ENCODE peak calls at places on chromosomes 12 and 14, in nine cellular contexts. U is psoas muscle, K is GM06990, M is Caco-2, P is right atrium auricular region, J is kidney epithelial cell, R is fibroblast of lung, X is GM12864, C is astrocyte of the spinal cord. G is an unnamed sample.

GRCh38 chr12:130066742-130067141 is 95.5 kb upstream of the FZD10 start:
- DNase-seq in C (no peak), M (no peak), K (no peak), X (no peak), R (no peak), J (no peak), P (no peak), U (no peak), G (no peak)

GRCh38 chr14:44649056-44649455 is 142.0 kb upstream of the FSCB start:
- DNase-seq in P (no peak), X (no peak), C (no peak), K (no peak), M (no peak), U (no peak), R (no peak), J (no peak), G (no peak)

GRCh38 chr14:35387713-35388579 is 16.6 kb downstream of the NFKBIA start:
- DNase-seq in R (no peak), C (no peak), P (no peak), M (no peak), U (peak), K (no peak), J (no peak), X (no peak), G (no peak)

GRCh38 chr14:77980475-77981321 is 180.8 kb downstream of the ADCK1 start:
- DNase-seq in C (no peak), R (no peak), U (no peak), P (no peak), K (peak), X (no peak), J (no peak), M (peak), G (no peak)

GRCh38 chr12:915090-915489 is 34.4 kb downstream of the RAD52 start:
- DNase-seq in K (no peak), M (no peak), U (no peak), C (no peak), R (no peak), X (no peak), J (no peak), P (no peak), G (no peak)

GRCh38 chr12:6226002-6226700 is 26.0 kb downstream of the CD9 start:
- DNase-seq in P (peak), C (peak), X (no peak), K (no peak), U (peak), M (no peak), R (peak), J (no peak), G (no peak)

GRCh38 chr12:7935773-7936581 is at the start of gene SLC2A3:
- DNase-seq in M (peak), X (peak), C (peak), J (peak), P (peak), R (peak), K (peak), U (peak), G (peak)

GRCh38 chr14:95339301-95339865 is 19.7 kb upstream of the CLMN start:
- DNase-seq in C (no peak), M (no peak), X (no peak), K (no peak), R (no peak), J (no peak), P (no peak), U (no peak), G (no peak)

GRCh38 chr12:13368971-13369370 is 172.4 kb downstream of the EMP1 start:
- DNase-seq in J (no peak), U (no peak), C (no peak), K (no peak), M (no peak), P (no peak), X (no peak), R (no peak), G (no peak)

GRCh38 chr12:117261267-117261666 is 71.0 kb upstream of the FBXO21 start:
- DNase-seq in K (no peak), J (peak), X (no peak), M (no peak), U (no peak), R (no peak), P (no peak), C (no peak), G (no peak)

GRCh38 chr14:91317381-91318313 is 73.1 kb upstream of the GPR68 start:
- DNase-seq in C (no peak), M (no peak), R (peak), J (no peak), P (peak), K (peak), X (no peak), U (peak), G (no peak)

GRCh38 chr12:24212496-24212895 is 263.0 kb upstream of the SOX5 start:
- DNase-seq in U (no peak), X (no peak), M (no peak), R (no peak), P (no peak), J (no peak), C (no peak), K (no peak), G (no peak)

GRCh38 chr14:100039903-100040302 is 25.3 kb upstream of the EVL start:
- DNase-seq in K (no peak), J (no peak), X (no peak), R (no peak), C (no peak), P (no peak), M (no peak), U (no peak), G (no peak)

GRCh38 chr12:69570545-69571399 is 14.5 kb upstream of the CCT2 start:
- DNase-seq in U (no peak), C (peak), M (peak), J (no peak), X (no peak), R (peak), K (no peak), P (no peak), G (peak)

GRCh38 chr12:5807538-5808219 is 137.4 kb downstream of the ANO2 start:
- DNase-seq in J (no peak), R (no peak), C (no peak), M (no peak), P (no peak), U (no peak), X (no peak), K (no peak), G (no peak)

GRCh38 chr14:63046339-63047268 is 1.3 kb upstream of the KCNH5 start:
- DNase-seq in K (no peak), U (no peak), C (no peak), X (no peak), R (no peak), J (no peak), P (no peak), M (no peak), G (no peak)

GRCh38 chr12:52084491-52085231 is 5.2 kb downstream of the SMIM41 start:
- DNase-seq in P (no peak), C (no peak), M (no peak), U (no peak), K (no peak), R (no peak), X (no peak), J (no peak), G (no peak)

GRCh38 chr14:95039259-95039992 is 117.9 kb downstream of the DICER1 start:
- DNase-seq in C (no peak), M (no peak), J (no peak), R (no peak), X (no peak), P (peak), K (no peak), U (no peak), G (no peak)

GRCh38 chr12:44819884-44820283 is 56.2 kb downstream of the NELL2 start:
- DNase-seq in J (no peak), M (no peak), U (no peak), C (no peak), P (no peak), R (no peak), K (no peak), X (no peak), G (no peak)

GRCh38 chr12:116697305-116698130 is 40.4 kb downstream of the SPRING1 start:
- DNase-seq in C (no peak), J (no peak), K (no peak), P (no peak), M (peak), X (no peak), R (peak), U (no peak), G (no peak)

GRCh38 chr14:65833256-65833880 is 420.8 kb downstream of the FUT8 start:
- DNase-seq in C (no peak), J (no peak), K (no peak), U (peak), P (no peak), M (no peak), R (no peak), X (no peak), G (no peak)

GRCh38 chr12:56431850-56432249 is 17.4 kb downstream of the TIMELESS start:
- DNase-seq in K (no peak), P (no peak), X (no peak), J (no peak), U (no peak), C (no peak), R (no peak), M (no peak), G (no peak)

GRCh38 chr12:128613821-128614220 is 209.9 kb downstream of the SLC15A4 start:
- DNase-seq in M (no peak), X (no peak), J (no peak), P (no peak), R (no peak), U (no peak), K (no peak), C (no peak), G (no peak)

GRCh38 chr12:3251067-3251466 is 173.9 kb downstream of the TSPAN9 start:
- DNase-seq in U (peak), M (no peak), C (no peak), P (no peak), K (no peak), X (no peak), J (no peak), R (no peak), G (no peak)

DNA sequence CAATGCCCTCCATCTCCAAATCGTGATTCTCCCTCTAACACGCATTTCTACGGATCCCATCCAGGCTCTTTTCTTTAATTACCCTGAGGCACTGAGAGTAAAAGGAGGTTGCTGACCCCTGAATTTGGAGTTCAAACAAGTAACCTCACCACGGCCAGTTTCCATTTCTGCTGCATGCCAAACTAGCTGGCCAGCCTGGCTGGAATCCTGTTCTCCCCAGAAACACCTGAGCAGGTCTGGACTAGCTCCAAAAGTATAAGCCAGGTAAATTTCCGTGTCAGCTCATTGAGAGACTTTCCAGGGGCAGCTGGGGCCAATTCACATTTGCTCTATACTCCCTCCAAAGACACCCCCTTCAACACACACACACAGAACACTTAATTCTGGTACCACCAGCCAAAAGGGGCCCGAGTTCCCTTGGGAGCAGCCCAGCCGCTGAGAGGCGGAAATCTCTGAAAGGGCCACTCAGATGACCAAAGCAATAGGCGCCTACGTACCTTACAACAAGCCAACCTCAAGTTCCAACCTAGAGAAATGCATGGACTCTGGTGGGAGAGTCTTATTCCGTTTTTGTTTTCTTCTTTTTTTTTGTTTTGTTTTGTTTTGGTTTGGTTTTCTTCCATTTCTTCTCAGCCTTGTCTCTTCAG is 131.4 kb downstream of the NDUFA12 start:
- DNase-seq in C (no peak), J (no peak), K (no peak), R (no peak), P (no peak), X (no peak), M (no peak), U (no peak), G (no peak)
- H3K4me3 ChIP-seq in C (no peak), J (no peak), K (peak), R (no peak), P (no peak), X (peak), M (no peak), U (no peak), G (no peak)

DNA sequence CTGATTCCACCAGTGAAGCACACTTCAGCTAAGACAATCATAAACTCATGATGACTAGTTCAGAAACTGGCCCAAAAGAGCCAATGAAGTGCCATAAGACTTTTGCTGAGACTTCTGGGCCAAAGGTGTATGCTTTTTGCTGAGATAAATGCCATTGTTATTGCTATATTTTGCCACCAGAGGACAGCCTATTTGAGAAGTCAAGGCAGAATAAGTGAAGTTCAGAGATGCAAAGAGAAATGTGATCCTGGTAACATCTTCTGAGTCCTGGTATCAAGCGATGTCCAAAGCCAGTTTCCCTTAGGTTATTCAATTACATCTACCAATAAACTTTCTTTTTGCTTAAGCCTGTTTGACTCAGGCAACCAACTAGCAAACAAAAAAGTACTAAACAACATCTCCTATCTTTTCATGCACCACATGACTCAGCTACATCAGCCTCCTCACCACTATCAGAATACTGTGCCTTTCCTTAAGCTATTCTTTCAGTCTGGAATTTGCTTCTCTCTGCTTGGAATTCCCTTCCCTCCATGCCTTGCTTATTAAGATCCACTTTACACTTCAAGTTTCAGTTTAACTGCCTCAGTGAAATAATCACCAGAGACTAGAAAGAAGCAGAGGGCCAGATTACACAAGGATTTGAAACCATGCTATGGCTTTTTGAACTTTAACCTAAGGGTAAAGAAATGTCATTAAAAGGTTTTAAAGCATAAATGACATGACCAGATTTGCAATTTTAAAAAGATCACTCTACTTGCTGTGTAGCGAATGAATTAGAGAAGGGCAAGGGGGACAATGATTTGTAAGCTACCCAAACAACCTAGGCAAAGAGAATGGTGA is 14.0 kb downstream of the CRY1 start:
- DNase-seq in C (peak), M (peak), J (no peak), X (no peak), R (peak), U (no peak), K (no peak), P (no peak), G (no peak)
- TF ChIP-seq CTCF in C (peak), M (peak), J (peak), X (peak), R (peak), U (no peak), K (peak), P (no peak), G (peak)

GRCh38 chr14:22449612-22449930 is 139.5 kb downstream of the DAD1 start:
- DNase-seq in U (no peak), R (no peak), X (no peak), C (no peak), P (no peak), J (no peak), M (no peak), K (no peak), G (no peak)

GRCh38 chr14:22448035-22448904 is 140.8 kb downstream of the DAD1 start:
- DNase-seq in J (peak), R (no peak), P (no peak), M (no peak), X (peak), K (peak), C (peak), U (no peak), G (no peak)

GRCh38 chr14:22450266-22450665 is 138.8 kb downstream of the DAD1 start:
- DNase-seq in K (no peak), M (no peak), J (no peak), R (no peak), X (no peak), P (no peak), U (no peak), C (no peak), G (no peak)

GRCh38 chr14:22452330-22452729 is 136.7 kb downstream of the DAD1 start:
- DNase-seq in X (no peak), M (no peak), J (no peak), C (no peak), U (no peak), R (no peak), P (no peak), K (no peak), G (no peak)

DNA sequence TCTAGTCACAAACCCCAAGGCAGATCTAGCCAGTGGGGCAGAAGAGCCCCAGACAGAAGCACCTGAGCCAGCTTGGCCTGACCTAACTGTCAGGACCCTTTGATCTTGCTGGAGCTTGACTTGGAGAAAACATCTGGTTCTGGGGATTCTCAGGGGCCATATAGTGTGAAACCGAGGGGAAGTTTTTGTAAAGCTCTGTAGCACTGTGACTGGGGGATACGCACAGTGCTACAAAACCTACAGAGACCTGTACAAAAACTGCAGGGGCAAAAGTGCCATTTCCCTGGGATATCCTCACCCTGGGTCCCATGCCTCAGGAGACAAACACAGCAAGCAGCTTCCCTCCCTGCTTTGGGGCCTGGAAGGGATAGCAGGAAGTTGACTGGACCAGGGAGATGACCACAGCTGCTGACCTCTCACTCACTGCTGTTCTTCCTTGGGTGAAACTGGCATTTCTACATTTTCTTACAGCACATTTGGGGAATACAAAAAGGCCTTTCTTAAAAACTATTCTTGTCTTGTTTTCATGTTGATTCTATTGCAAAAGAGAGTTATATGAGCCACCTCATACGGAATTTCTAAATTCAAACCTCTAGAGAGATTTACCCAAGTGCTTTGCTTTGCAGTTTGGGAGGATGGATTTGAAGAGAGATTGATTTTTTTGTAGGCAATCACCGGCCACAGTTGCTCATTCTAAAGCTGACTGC is 140.0 kb downstream of the DAD1 start:
- DNase-seq in C (peak), P (no peak), M (no peak), R (peak), X (no peak), U (peak), J (no peak), K (peak), G (no peak)
- H3K4me3 ChIP-seq in C (no peak), P (no peak), M (no peak), R (no peak), X (no peak), U (no peak), J (no peak), K (no peak), G (no peak)

GRCh38 chr12:26465419-26466097 is 270.2 kb downstream of the SSPN start:
- DNase-seq in J (no peak), C (no peak), U (no peak), M (no peak), X (no peak), P (no peak), K (no peak), R (peak), G (no peak)
- TF ChIP-seq CTCF in J (peak), C (peak), U (no peak), M (peak), X (no peak), P (no peak), K (peak), R (no peak), G (peak)

DNA sequence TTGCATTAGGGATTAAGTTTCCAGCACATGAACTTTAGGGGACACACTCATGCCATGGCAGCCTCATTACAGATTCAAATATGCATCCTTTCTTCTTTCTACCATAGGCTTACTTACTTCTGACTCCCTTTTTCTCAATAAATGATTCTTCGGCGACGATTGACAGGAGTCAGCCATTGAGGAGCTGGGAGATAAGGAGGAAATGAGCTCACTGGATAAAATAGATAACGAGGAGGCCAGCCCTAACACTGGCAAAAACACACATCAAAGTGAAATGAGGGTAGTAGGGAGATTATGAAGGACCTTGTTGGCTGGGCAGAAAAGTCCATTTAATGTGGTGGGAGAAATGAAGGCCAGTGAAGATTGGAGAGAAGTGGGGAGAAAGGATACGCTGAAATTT is 172.2 kb downstream of the SLC41A2 start:
- DNase-seq in M (no peak), R (no peak), K (no peak), J (no peak), X (no peak), C (no peak), U (no peak), P (no peak), G (no peak)
- H3K4me3 ChIP-seq in M (no peak), R (no peak), K (no peak), J (no peak), X (no peak), C (no peak), U (no peak), P (no peak), G (no peak)

GRCh38 chr14:93332853-93333630 is at the start of gene BTBD7:
- DNase-seq in R (peak), P (peak), X (peak), C (peak), M (peak), U (peak), J (peak), K (peak), G (no peak)
- TF ChIP-seq CTCF in R (no peak), P (no peak), X (peak), C (peak), M (peak), U (peak), J (peak), K (peak), G (peak)

GRCh38 chr14:23294734-23295561 is 7.7 kb downstream of the PPP1R3E start:
- DNase-seq in R (peak), P (peak), J (no peak), K (no peak), M (peak), X (no peak), C (peak), U (peak), G (no peak)
- H3K4me3 ChIP-seq in R (no peak), P (no peak), J (no peak), K (no peak), M (no peak), X (no peak), C (no peak), U (peak), G (no peak)